ENCODE peak calls at places on chromosome 15, in five cellular contexts. One of them, this sample, is unnamed.

GRCh38 chr15:63978511-63979226 is 67.6 kb downstream of the DAPK2 start:
- DNase-seq in upper lobe of left lung: no peak
- DNase-seq in lung: no peak
- DNase-seq in A549: no peak
- DNase-seq in cardiac muscle cell: peak; percentile 49
- DNase-seq in this sample: no peak

GRCh38 chr15:72184165-72184811 is 13.3 kb downstream of the GRAMD2A start:
- DNase-seq in upper lobe of left lung: peak; percentile 84
- DNase-seq in lung: peak; percentile 76
- DNase-seq in A549: peak; percentile 79
- DNase-seq in cardiac muscle cell: peak; percentile 76
- DNase-seq in this sample: peak; percentile 32

GRCh38 chr15:43991235-43991634 is 164.4 kb downstream of the WDR76 start:
- DNase-seq in upper lobe of left lung: no peak
- DNase-seq in lung: no peak
- DNase-seq in A549: no peak
- DNase-seq in cardiac muscle cell: no peak
- DNase-seq in this sample: no peak

GRCh38 chr15:52858388-52859176 is 68.4 kb upstream of the ONECUT1 start:
- DNase-seq in upper lobe of left lung: no peak
- DNase-seq in lung: no peak
- DNase-seq in A549: no peak
- DNase-seq in cardiac muscle cell: peak; percentile 28
- DNase-seq in this sample: no peak

GRCh38 chr15:45670511-45670910 is 35.7 kb downstream of the SQOR start:
- DNase-seq in upper lobe of left lung: no peak
- DNase-seq in lung: no peak
- DNase-seq in A549: no peak
- DNase-seq in cardiac muscle cell: no peak
- DNase-seq in this sample: no peak

GRCh38 chr15:45795487-45796069 is 160.7 kb downstream of the SQOR start:
- DNase-seq in upper lobe of left lung: no peak
- DNase-seq in lung: peak; percentile 38
- DNase-seq in A549: peak; percentile 40
- DNase-seq in cardiac muscle cell: peak; percentile 76
- DNase-seq in this sample: no peak

GRCh38 chr15:72970965-72971746 is 81.1 kb upstream of the NEO1 start:
- DNase-seq in upper lobe of left lung: no peak
- DNase-seq in lung: no peak
- DNase-seq in A549: no peak
- DNase-seq in cardiac muscle cell: peak; percentile 9
- DNase-seq in this sample: peak; percentile 10

GRCh38 chr15:67146214-67146613 is 80.8 kb downstream of the SMAD3 start:
- DNase-seq in upper lobe of left lung: no peak
- DNase-seq in lung: no peak
- DNase-seq in A549: peak; percentile 69
- DNase-seq in cardiac muscle cell: no peak
- DNase-seq in this sample: peak; percentile 91

GRCh38 chr15:47708116-47708515 is 9.2 kb upstream of the SEMA6D start:
- DNase-seq in upper lobe of left lung: no peak
- DNase-seq in lung: no peak
- DNase-seq in A549: no peak
- DNase-seq in cardiac muscle cell: no peak
- DNase-seq in this sample: no peak

GRCh38 chr15:86553116-86553515 is 473.4 kb downstream of the AGBL1 start:
- DNase-seq in upper lobe of left lung: no peak
- DNase-seq in lung: no peak
- DNase-seq in A549: peak; percentile 32
- DNase-seq in cardiac muscle cell: no peak
- DNase-seq in this sample: no peak

GRCh38 chr15:99682455-99682854 is 50.8 kb downstream of the LYSMD4 start:
- DNase-seq in upper lobe of left lung: no peak
- DNase-seq in lung: no peak
- DNase-seq in A549: peak; percentile 19
- DNase-seq in cardiac muscle cell: no peak
- DNase-seq in this sample: peak; percentile 90
- H3K27ac ChIP-seq in upper lobe of left lung: peak overlapping the region; percentile 76
- H3K27ac ChIP-seq in lung: no peak overlapping the region
- H3K27ac ChIP-seq in A549: no peak overlapping the region
- H3K27ac ChIP-seq in cardiac muscle cell: peak overlapping the region; percentile 66
- H3K27ac ChIP-seq in this sample: peak overlapping the region; percentile 71

DNA sequence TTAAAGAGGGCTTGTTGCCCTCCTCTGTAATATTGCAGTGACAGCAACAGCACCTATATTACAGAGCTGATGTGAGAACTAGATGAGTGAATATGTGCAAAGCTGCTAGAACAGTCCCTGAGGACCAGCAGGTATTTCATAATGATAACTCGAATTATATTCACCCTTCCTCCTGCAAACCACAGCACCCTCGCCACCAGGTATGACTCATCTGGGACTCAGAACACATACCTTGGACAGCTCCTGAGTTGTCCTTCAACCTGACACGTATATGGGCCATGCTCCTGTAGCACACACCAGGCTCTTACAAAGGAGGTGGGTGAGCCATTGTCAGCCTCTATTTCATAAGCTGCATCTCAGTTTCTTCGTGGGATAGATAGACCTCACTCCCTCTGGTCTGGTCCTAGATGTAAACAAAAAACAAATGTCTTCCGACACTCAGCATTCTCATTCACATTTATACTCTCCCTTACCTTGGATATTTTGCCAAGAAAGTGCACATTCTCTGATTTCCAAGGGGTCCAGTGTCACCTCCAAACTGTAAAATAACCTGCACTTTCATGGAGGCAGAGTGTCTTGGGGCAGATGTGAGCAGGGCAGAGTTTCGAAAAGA is 124.5 kb downstream of the TLE3 start:
- DNase-seq in upper lobe of left lung: no peak
- DNase-seq in lung: no peak
- DNase-seq in A549: peak; percentile 50
- DNase-seq in cardiac muscle cell: peak; percentile 76
- DNase-seq in this sample: peak; percentile 33
- TF ChIP-seq CTCF in upper lobe of left lung: no peak
- TF ChIP-seq CTCF in lung: no peak
- TF ChIP-seq CTCF in A549: no peak
- TF ChIP-seq CTCF in cardiac muscle cell: no peak
- TF ChIP-seq CTCF in this sample: no peak

DNA sequence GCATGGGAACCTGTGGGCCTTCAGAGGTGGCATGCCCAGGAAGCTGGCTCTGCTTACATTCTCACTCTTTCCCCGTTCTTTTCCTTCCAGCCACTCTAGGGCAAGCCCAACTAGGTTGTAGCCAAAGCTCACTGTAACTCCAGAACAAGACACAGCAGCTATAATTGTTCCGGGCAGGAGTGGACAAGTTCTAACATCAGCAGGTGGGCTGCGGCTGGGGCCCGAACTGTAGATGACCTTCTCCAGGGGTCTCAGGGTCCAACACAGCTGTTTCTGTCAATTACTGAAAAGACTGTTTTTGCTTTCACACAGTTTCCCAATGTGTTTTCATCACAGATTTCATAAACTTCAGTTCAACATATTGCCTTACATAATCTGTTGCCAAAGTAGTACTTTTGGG is 11.5 kb downstream of the RASGRP1 start:
- DNase-seq in upper lobe of left lung: no peak
- DNase-seq in lung: no peak
- DNase-seq in A549: no peak
- DNase-seq in cardiac muscle cell: no peak
- DNase-seq in this sample: no peak
- H3K27ac ChIP-seq in upper lobe of left lung: no peak overlapping the region
- H3K27ac ChIP-seq in lung: no peak overlapping the region
- H3K27ac ChIP-seq in A549: no peak overlapping the region
- H3K27ac ChIP-seq in cardiac muscle cell: no peak overlapping the region
- H3K27ac ChIP-seq in this sample: no peak overlapping the region

GRCh38 chr15:40803688-40804087 is 3.2 kb upstream of the ZFYVE19 start:
- DNase-seq in upper lobe of left lung: no peak
- DNase-seq in lung: no peak
- DNase-seq in A549: no peak
- DNase-seq in cardiac muscle cell: no peak
- DNase-seq in this sample: no peak
- TF ChIP-seq CTCF in upper lobe of left lung: no peak
- TF ChIP-seq CTCF in lung: no peak
- TF ChIP-seq CTCF in A549: no peak
- TF ChIP-seq CTCF in cardiac muscle cell: no peak
- TF ChIP-seq CTCF in this sample: no peak

DNA sequence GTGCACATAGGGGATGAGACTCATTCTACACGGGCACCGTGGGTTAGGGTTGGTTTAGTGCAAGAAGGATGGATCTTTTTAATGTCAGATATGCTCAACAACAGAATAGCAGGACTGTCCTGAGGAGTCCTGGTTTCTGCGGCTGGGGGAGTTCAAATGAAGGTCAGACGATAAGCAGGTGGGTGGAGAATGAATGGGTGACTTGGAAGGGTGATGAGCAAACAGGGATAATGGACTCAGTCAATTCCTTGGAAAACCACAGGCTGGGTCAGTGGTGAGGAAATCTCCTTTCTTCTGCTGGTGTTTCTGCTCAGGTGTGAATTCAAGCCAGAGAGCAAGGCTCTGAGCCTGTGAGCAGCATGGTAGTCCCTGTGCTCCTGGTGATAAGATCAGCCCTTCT is 59.9 kb downstream of the MESD start:
- DNase-seq in upper lobe of left lung: no peak
- DNase-seq in lung: no peak
- DNase-seq in A549: no peak
- DNase-seq in cardiac muscle cell: no peak
- DNase-seq in this sample: peak; percentile 86
- H3K27ac ChIP-seq in upper lobe of left lung: no peak overlapping the region
- H3K27ac ChIP-seq in lung: no peak overlapping the region
- H3K27ac ChIP-seq in A549: no peak overlapping the region
- H3K27ac ChIP-seq in cardiac muscle cell: no peak overlapping the region
- H3K27ac ChIP-seq in this sample: peak overlapping the region; percentile 76

DNA sequence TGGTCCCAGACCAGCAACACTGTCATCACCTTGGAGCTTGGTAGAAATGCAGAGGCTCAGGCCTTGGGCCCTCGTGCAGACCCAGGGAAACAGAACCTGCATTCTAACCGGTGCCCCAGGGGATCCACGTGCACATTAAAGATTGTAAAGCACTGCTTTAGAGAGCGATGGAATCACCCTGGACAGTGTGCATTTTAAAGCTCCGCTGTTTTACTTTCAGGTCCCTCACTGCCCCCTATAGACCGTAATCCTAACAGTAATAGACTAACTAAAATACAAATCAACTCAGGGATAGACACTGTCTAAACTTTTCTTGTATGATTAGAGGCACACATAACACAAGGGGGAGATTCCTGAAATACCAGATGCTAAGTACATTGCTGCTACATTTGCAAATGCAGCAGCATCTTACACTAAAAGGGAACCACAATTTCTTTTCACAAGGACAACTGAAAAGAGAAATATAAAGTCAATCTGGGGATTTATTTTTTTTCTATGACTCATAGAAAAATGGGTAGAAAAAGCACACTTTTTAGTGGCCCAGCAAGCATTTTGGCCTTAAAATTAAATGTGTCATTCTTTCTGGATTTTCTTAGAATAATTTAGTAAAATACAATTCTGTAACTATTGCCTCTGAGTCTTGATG is 10.5 kb upstream of the SH3GL3 start:
- DNase-seq in upper lobe of left lung: no peak
- DNase-seq in lung: no peak
- DNase-seq in A549: peak; percentile 63
- DNase-seq in cardiac muscle cell: peak; percentile 69
- DNase-seq in this sample: peak; percentile 35
- TF ChIP-seq CTCF in upper lobe of left lung: peak; percentile 9
- TF ChIP-seq CTCF in lung: no peak
- TF ChIP-seq CTCF in A549: peak; percentile 71
- TF ChIP-seq CTCF in cardiac muscle cell: peak; percentile 73
- TF ChIP-seq CTCF in this sample: peak; percentile 61

GRCh38 chr15:57227181-57227580 is 149.1 kb upstream of the CGNL1 start:
- DNase-seq in upper lobe of left lung: no peak
- DNase-seq in lung: no peak
- DNase-seq in A549: no peak
- DNase-seq in cardiac muscle cell: no peak
- DNase-seq in this sample: no peak

GRCh38 chr15:57223345-57223744 is 153.0 kb upstream of the CGNL1 start:
- DNase-seq in upper lobe of left lung: no peak
- DNase-seq in lung: no peak
- DNase-seq in A549: no peak
- DNase-seq in cardiac muscle cell: no peak
- DNase-seq in this sample: no peak

GRCh38 chr15:57227899-57228298 is 148.4 kb upstream of the CGNL1 start:
- DNase-seq in upper lobe of left lung: no peak
- DNase-seq in lung: no peak
- DNase-seq in A549: no peak
- DNase-seq in cardiac muscle cell: no peak
- DNase-seq in this sample: peak; percentile 92

GRCh38 chr15:57223887-57224286 is 152.4 kb upstream of the CGNL1 start:
- DNase-seq in upper lobe of left lung: no peak
- DNase-seq in lung: no peak
- DNase-seq in A549: no peak
- DNase-seq in cardiac muscle cell: no peak
- DNase-seq in this sample: no peak

DNA sequence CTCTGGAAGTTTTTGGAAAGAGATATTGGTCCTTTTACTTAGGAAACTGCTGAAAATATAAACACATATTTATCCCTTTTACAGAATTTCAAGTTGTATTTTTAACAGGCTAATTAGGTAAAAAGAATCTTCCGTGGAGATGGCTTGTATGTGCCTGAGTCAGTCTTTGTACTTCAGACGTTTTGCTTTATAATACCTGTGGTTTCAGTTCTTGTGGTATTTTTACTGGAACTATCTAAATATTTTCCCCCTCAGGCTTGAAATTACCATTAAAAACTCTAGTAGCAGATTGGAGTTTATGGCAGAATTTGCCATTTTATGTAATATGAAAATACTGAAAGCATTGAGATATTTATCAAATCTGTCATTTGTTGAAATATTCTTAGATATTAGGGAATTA is 151.6 kb upstream of the CGNL1 start:
- DNase-seq in upper lobe of left lung: no peak
- DNase-seq in lung: no peak
- DNase-seq in A549: no peak
- DNase-seq in cardiac muscle cell: no peak
- DNase-seq in this sample: peak; percentile 88
- H3K27ac ChIP-seq in upper lobe of left lung: no peak overlapping the region
- H3K27ac ChIP-seq in lung: no peak overlapping the region
- H3K27ac ChIP-seq in A549: no peak overlapping the region
- H3K27ac ChIP-seq in cardiac muscle cell: no peak overlapping the region
- H3K27ac ChIP-seq in this sample: peak overlapping the region; percentile 59

GRCh38 chr15:90883526-90883931 is 775 bp upstream of the FES start:
- DNase-seq in upper lobe of left lung: no peak
- DNase-seq in lung: no peak
- DNase-seq in A549: no peak
- DNase-seq in cardiac muscle cell: no peak
- DNase-seq in this sample: no peak

GRCh38 chr15:90885432-90886290 is 1.4 kb downstream of the FES start:
- DNase-seq in upper lobe of left lung: peak; percentile 84
- DNase-seq in lung: peak; percentile 81
- DNase-seq in A549: peak; percentile 61
- DNase-seq in cardiac muscle cell: peak; percentile 77
- DNase-seq in this sample: no peak

GRCh38 chr15:90883971-90884718 is at the start of gene FES:
- DNase-seq in upper lobe of left lung: peak; percentile 88
- DNase-seq in lung: peak; percentile 75
- DNase-seq in A549: no peak
- DNase-seq in cardiac muscle cell: peak; percentile 60
- DNase-seq in this sample: no peak

GRCh38 chr15:90886291-90886614 is 1.9 kb downstream of the FES start:
- DNase-seq in upper lobe of left lung: no peak
- DNase-seq in lung: no peak
- DNase-seq in A549: no peak
- DNase-seq in cardiac muscle cell: no peak
- DNase-seq in this sample: no peak

GRCh38 chr15:90884719-90885431 is 571 bp downstream of the FES start:
- DNase-seq in upper lobe of left lung: no peak
- DNase-seq in lung: no peak
- DNase-seq in A549: no peak
- DNase-seq in cardiac muscle cell: no peak
- DNase-seq in this sample: no peak
- TF ChIP-seq CTCF in upper lobe of left lung: no peak
- TF ChIP-seq CTCF in lung: no peak
- TF ChIP-seq CTCF in A549: no peak
- TF ChIP-seq CTCF in cardiac muscle cell: no peak
- TF ChIP-seq CTCF in this sample: no peak